ENCODE peak calls at places on chromosomes 11 and 22, in eight cellular contexts. O is spleen, E is tibial artery, U is K562, I is heart left ventricle, H is transverse colon, J is right cardiac atrium, P is adrenal gland. R is an unnamed sample. For H3K4me1, the result is how much of the 10 kb centered on the place peaks cover.

GRCh38 chr22:36117053-36117554 is 43.5 kb downstream of the APOL3 start:
- DNase-seq in O (no peak), E (no peak), U (no peak), I (no peak), H (no peak), J (no peak), P (no peak), R (no peak)

GRCh38 chr11:19595840-19596751 is 116.5 kb upstream of the NAV2 start:
- DNase-seq in O (no peak), E (peak), U (no peak), I (peak), H (no peak), J (peak), P (no peak), R (peak)

GRCh38 chr11:2860636-2861035 is 24.9 kb downstream of the CDKN1C start:
- DNase-seq in O (no peak), E (no peak), U (no peak), I (no peak), H (peak), J (no peak), P (no peak), R (no peak)

GRCh38 chr22:39773976-39774539 is 119.5 kb downstream of the ENTHD1 start:
- DNase-seq in O (no peak), E (no peak), U (peak), I (no peak), H (peak), J (no peak), P (no peak), R (no peak)

GRCh38 chr11:22432331-22433065 is 94.3 kb downstream of the SLC17A6 start:
- DNase-seq in O (peak), E (no peak), U (no peak), I (peak), H (no peak), J (peak), P (peak), R (peak)

GRCh38 chr22:17217179-17217578 is 2.1 kb downstream of the ADA2 start:
- DNase-seq in O (no peak), E (no peak), U (no peak), I (no peak), H (no peak), J (no peak), P (no peak), R (no peak)

GRCh38 chr22:29855611-29856181 is 17.6 kb upstream of the ASCC2 start:
- DNase-seq in O (no peak), E (peak), U (no peak), I (peak), H (no peak), J (peak), P (peak), R (peak)

GRCh38 chr11:118012083-118012669 is 26.0 kb downstream of the IL10RA start:
- DNase-seq in O (peak), E (no peak), U (peak), I (no peak), H (peak), J (no peak), P (no peak), R (no peak)

GRCh38 chr11:61533039-61533375 is 24.5 kb downstream of the LRRC10B start:
- DNase-seq in O (no peak), E (no peak), U (no peak), I (no peak), H (no peak), J (no peak), P (no peak), R (no peak)

GRCh38 chr22:11627798-11628650 is 3900.0 kb upstream of the OR11H1 start:
- DNase-seq in O (peak), E (no peak), U (no peak), I (no peak), H (no peak), J (no peak), P (no peak), R (no peak)

GRCh38 chr11:57248780-57249383 is 11.8 kb upstream of the APLNR start:
- DNase-seq in O (peak), E (peak), U (peak), I (peak), H (peak), J (peak), P (peak), R (peak)

GRCh38 chr11:109371444-109372176 is 50.4 kb upstream of the C11orf87 start:
- DNase-seq in O (no peak), E (no peak), U (no peak), I (no peak), H (no peak), J (no peak), P (no peak), R (no peak)

GRCh38 chr11:110093407-110094297 is 460 bp downstream of the ZC3H12C start:
- DNase-seq in O (peak), E (peak), U (peak), I (peak), H (peak), J (peak), P (peak), R (peak)

GRCh38 chr11:48036466-48036865 is 56.1 kb downstream of the PTPRJ start:
- DNase-seq in O (no peak), E (no peak), U (no peak), I (no peak), H (no peak), J (no peak), P (no peak), R (no peak)

GRCh38 chr11:118275184-118275583 is 11.1 kb upstream of the MPZL2 start:
- DNase-seq in O (no peak), E (no peak), U (no peak), I (no peak), H (no peak), J (no peak), P (no peak), R (no peak)

GRCh38 chr11:65003282-65003681 is 6.5 kb upstream of the BATF2 start:
- DNase-seq in O (no peak), E (no peak), U (no peak), I (no peak), H (no peak), J (no peak), P (no peak), R (no peak)

GRCh38 chr11:36033082-36033751 is 89.4 kb downstream of the LDLRAD3 start:
- DNase-seq in O (no peak), E (no peak), U (no peak), I (no peak), H (no peak), J (no peak), P (no peak), R (no peak)

GRCh38 chr22:38435010-38435409 is 20.0 kb downstream of the KCNJ4 start:
- DNase-seq in O (no peak), E (no peak), U (peak), I (no peak), H (no peak), J (no peak), P (no peak), R (no peak)

GRCh38 chr22:36641902-36642640 is 61.5 kb downstream of the CACNG2 start:
- DNase-seq in O (no peak), E (no peak), U (no peak), I (no peak), H (no peak), J (no peak), P (no peak), R (no peak)

GRCh38 chr22:24683671-24684070 is 80.7 kb downstream of the GGT1 start:
- DNase-seq in O (no peak), E (no peak), U (no peak), I (no peak), H (no peak), J (no peak), P (no peak), R (no peak)

GRCh38 chr11:33135768-33136443 is 25.4 kb downstream of the CSTF3 start:
- DNase-seq in O (no peak), E (no peak), U (no peak), I (no peak), H (no peak), J (no peak), P (no peak), R (no peak)

GRCh38 chr11:79404325-79404724 is 36.5 kb downstream of the TENM4 start:
- DNase-seq in O (no peak), E (no peak), U (no peak), I (no peak), H (no peak), J (no peak), P (no peak), R (no peak)

GRCh38 chr22:30276041-30276440 is 9.4 kb upstream of the OSM start:
- DNase-seq in O (no peak), E (no peak), U (no peak), I (no peak), H (no peak), J (no peak), P (no peak), R (no peak)

GRCh38 chr22:31378123-31378522 is 21.3 kb upstream of the DRG1 start:
- DNase-seq in O (no peak), E (no peak), U (no peak), I (peak), H (no peak), J (no peak), P (no peak), R (no peak)

GRCh38 chr22:36352775-36353507 is 34.8 kb downstream of the MYH9 start:
- DNase-seq in O (no peak), E (peak), U (no peak), I (peak), H (no peak), J (peak), P (peak), R (peak)

GRCh38 chr11:65434667-65435179 is 12.1 kb downstream of the NEAT1 start:
- DNase-seq in O (no peak), E (no peak), U (no peak), I (no peak), H (peak), J (no peak), P (no peak), R (no peak)

GRCh38 chr11:468493-468892 is 18.4 kb downstream of the PTDSS2 start:
- DNase-seq in O (no peak), E (no peak), U (no peak), I (no peak), H (no peak), J (no peak), P (no peak), R (no peak)

GRCh38 chr11:4072668-4073285 is 21.8 kb upstream of the RRM1 start:
- DNase-seq in O (no peak), E (no peak), U (peak), I (peak), H (peak), J (no peak), P (peak), R (no peak)

GRCh38 chr11:62433553-62434301 is 14.9 kb downstream of the SCGB1A1 start:
- DNase-seq in O (no peak), E (no peak), U (no peak), I (no peak), H (peak), J (no peak), P (no peak), R (no peak)

GRCh38 chr11:82794490-82794889 is 60.8 kb upstream of the FAM181B start:
- DNase-seq in O (no peak), E (no peak), U (no peak), I (no peak), H (no peak), J (no peak), P (no peak), R (no peak)

GRCh38 chr11:122779047-122779629 is 59.2 kb upstream of the CRTAM start:
- DNase-seq in O (no peak), E (no peak), U (no peak), I (no peak), H (no peak), J (no peak), P (no peak), R (no peak)

GRCh38 chr22:41478473-41478872 is 9.6 kb downstream of the ACO2 start:
- DNase-seq in O (no peak), E (no peak), U (no peak), I (no peak), H (no peak), J (no peak), P (no peak), R (no peak)
- H3K27ac ChIP-seq in O (peak), E (peak), U (no peak), I (peak), H (peak), J (peak), P (peak), R (peak)

GRCh38 chr22:46589871-46590271 is 30.3 kb upstream of the GRAMD4 start:
- DNase-seq in O (no peak), E (no peak), U (no peak), I (no peak), H (no peak), J (no peak), P (no peak), R (no peak)
- H3K4me1 ChIP-seq in O (under half), E (under half), U (under half), I (half or more), H (under half), J (under half), P (under half), R (half or more)

DNA sequence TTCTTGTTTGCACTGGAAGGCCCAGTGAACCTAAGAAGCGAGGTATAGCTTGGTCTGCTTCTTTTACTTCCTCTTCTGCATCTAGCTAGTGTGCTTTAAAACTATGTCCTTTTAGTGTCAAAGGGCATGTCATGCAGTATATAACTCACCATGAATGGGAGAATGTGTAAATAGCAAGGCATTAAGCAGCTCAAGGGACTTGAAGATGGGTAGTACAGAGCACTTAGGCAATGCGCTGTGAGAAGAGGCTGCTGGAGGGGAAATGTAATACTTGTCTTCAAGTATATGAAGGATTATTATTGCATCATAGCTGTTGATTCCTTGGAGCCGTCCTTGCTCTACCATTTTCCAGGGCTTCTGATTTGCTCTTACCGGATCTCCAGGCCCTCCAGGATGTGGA is 7.6 kb downstream of the MAML2 start:
- DNase-seq in O (no peak), E (no peak), U (no peak), I (no peak), H (no peak), J (no peak), P (no peak), R (no peak)
- H3K27ac ChIP-seq in O (peak), E (no peak), U (peak), I (no peak), H (no peak), J (no peak), P (no peak), R (no peak)

GRCh38 chr11:59173080-59173963 is 1.4 kb downstream of the DTX4 start:
- DNase-seq in O (peak), E (no peak), U (no peak), I (peak), H (peak), J (peak), P (no peak), R (no peak)
- H3K4me1 ChIP-seq in O (under half), E (under half), U (under half), I (under half), H (under half), J (under half), P (under half), R (under half)

R was measured in left ventricle myocardium inferior.